ENCODE peak calls at places on chromosomes 16 and 17, in nine cellular contexts. Q is lung; O is upper lobe of right lung; R is CD8-positive, alpha-beta memory T cell; D is HL-60; X is effector memory CD4-positive, alpha-beta T cell; P is SK-N-MC; C is GM23248; V is ascending aorta. U is an unnamed sample.
A peak's percentile ranks its signal among the peaks of the same experiment; 100 is the strongest.

GRCh38 chr16:81917375-81917774 is 93.9 kb downstream of the SDR42E1 start:
- DNase-seq in X (no peak), C (no peak), P (no peak), Q (no peak), V (no peak), D (no peak), O (no peak), R (no peak), U (no peak)

GRCh38 chr16:73605309-73605708 is 557.4 kb upstream of the ZFHX3 start:
- DNase-seq in P (no peak), D (no peak), V (no peak), O (no peak), X (no peak), R (no peak), C (no peak), Q (no peak), U (no peak)

GRCh38 chr17:1561420-1562177 is 993 bp downstream of the PITPNA start:
- DNase-seq in P (no peak), D (no peak), O (peak; percentile 74), R (no peak), Q (no peak), C (peak; percentile 69), X (no peak), V (no peak), U (no peak)

GRCh38 chr17:21041753-21042433 is 918 bp downstream of the USP22 start:
- DNase-seq in P (no peak), X (peak; percentile 41), R (peak; percentile 77), V (peak; percentile 94), C (peak; percentile 82), O (peak; percentile 93), Q (peak; percentile 79), D (peak; percentile 73), U (peak; percentile 92)

GRCh38 chr17:67293251-67294203 is 48.5 kb upstream of the HELZ start:
- DNase-seq in R (peak; percentile 79), Q (peak; percentile 65), D (peak; percentile 81), X (peak; percentile 45), P (peak; percentile 16), C (peak; percentile 76), V (peak; percentile 79), O (peak; percentile 85), U (peak; percentile 73)

GRCh38 chr17:40283662-40284061 is 4.0 kb upstream of the CDC6 start:
- DNase-seq in D (no peak), Q (no peak), P (no peak), V (no peak), O (no peak), R (no peak), X (no peak), C (peak; percentile 96), U (no peak)

GRCh38 chr17:661509-661908 is 53.1 kb downstream of the VPS53 start:
- DNase-seq in P (no peak), C (no peak), D (no peak), R (no peak), V (no peak), X (no peak), Q (no peak), O (no peak), U (no peak)

GRCh38 chr17:35698800-35699199 is 32.6 kb upstream of the RASL10B start:
- DNase-seq in Q (no peak), C (no peak), X (no peak), R (no peak), P (no peak), O (no peak), V (no peak), D (no peak), U (no peak)

GRCh38 chr17:47694818-47695663 is 1.1 kb downstream of the TBKBP1 start:
- DNase-seq in C (peak; percentile 88), X (no peak), Q (peak; percentile 68), P (no peak), D (peak; percentile 86), V (peak; percentile 81), R (peak; percentile 66), O (peak; percentile 86), U (no peak)

GRCh38 chr16:57628008-57628781 is at the start of gene ADGRG1:
- DNase-seq in Q (peak; percentile 61), X (no peak), R (peak; percentile 64), C (peak; percentile 98), O (no peak), P (no peak), V (peak; percentile 85), D (no peak), U (no peak)

GRCh38 chr17:73722163-73722562 is 77.9 kb upstream of the SDK2 start:
- DNase-seq in C (no peak), Q (no peak), P (no peak), X (peak; percentile 5), D (no peak), V (no peak), O (no peak), R (peak; percentile 56), U (no peak)

DNA sequence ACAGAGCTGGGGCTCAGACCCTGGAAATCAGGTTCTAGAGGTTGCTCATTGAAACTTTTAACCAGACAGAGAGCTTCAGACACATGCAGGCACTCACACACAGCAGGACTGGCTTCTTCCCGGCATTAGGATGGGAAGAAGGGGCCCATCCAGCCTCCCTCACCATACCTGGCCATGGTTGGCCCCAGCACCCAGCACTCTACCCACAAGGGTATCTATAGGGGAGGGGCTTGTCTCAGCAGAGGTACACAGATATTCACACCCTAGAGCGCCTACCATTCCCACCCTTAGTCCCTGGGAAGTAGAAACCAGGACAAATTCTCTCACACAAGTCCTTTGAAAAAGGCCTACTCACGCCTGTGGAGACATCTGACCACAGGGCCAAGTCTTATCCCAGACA is 20.5 kb upstream of the CCL2 start:
- DNase-seq in X (no peak), D (no peak), O (no peak), V (no peak), P (no peak), Q (no peak), C (no peak), R (no peak), U (no peak)
- H3K27ac ChIP-seq in X (no peak overlapping the region), D (peak overlapping the region; percentile 93), O (peak overlapping the region; percentile 6), V (peak overlapping the region; percentile 40), P (no peak overlapping the region), Q (peak overlapping the region; percentile 66), C (no peak overlapping the region), R (no peak overlapping the region), U (peak overlapping the region; percentile 51)

GRCh38 chr16:84640145-84640544 is 8.2 kb upstream of the KLHL36 start:
- DNase-seq in O (no peak), P (no peak), R (no peak), Q (no peak), X (no peak), C (no peak), V (no peak), D (no peak), U (no peak)

GRCh38 chr16:84641643-84642358 is 6.5 kb upstream of the KLHL36 start:
- DNase-seq in V (no peak), C (no peak), P (no peak), Q (no peak), X (no peak), O (no peak), D (no peak), R (no peak), U (no peak)

GRCh38 chr16:84647830-84648594 is at the start of gene KLHL36:
- DNase-seq in R (peak; percentile 82), V (peak; percentile 81), Q (peak; percentile 46), P (no peak), D (peak; percentile 28), C (peak; percentile 78), O (peak; percentile 87), X (peak; percentile 65), U (peak; percentile 84)

GRCh38 chr16:84643180-84643583 is 5.1 kb upstream of the KLHL36 start:
- DNase-seq in V (peak; percentile 89), D (peak; percentile 82), Q (peak; percentile 53), P (no peak), O (peak; percentile 69), X (no peak), C (peak; percentile 94), R (no peak), U (no peak)

GRCh38 chr16:84643677-84644076 is 4.6 kb upstream of the KLHL36 start:
- DNase-seq in D (no peak), P (no peak), C (no peak), R (no peak), O (no peak), X (no peak), Q (no peak), V (no peak), U (no peak)
- H3K27ac ChIP-seq in D (peak overlapping the region; percentile 52), P (no peak overlapping the region), C (peak overlapping the region; percentile 32), R (no peak overlapping the region), O (peak overlapping the region; percentile 58), X (no peak overlapping the region), Q (no peak overlapping the region), V (peak overlapping the region; percentile 36), U (no peak overlapping the region)

GRCh38 chr17:57512258-57512657 is 232.8 kb downstream of the CCDC182 start:
- DNase-seq in C (no peak), Q (no peak), O (no peak), P (no peak), R (no peak), X (no peak), V (no peak), D (no peak), U (no peak)
- H3K27ac ChIP-seq in C (no peak overlapping the region), Q (no peak overlapping the region), O (no peak overlapping the region), P (no peak overlapping the region), R (no peak overlapping the region), X (no peak overlapping the region), V (no peak overlapping the region), D (no peak overlapping the region), U (no peak overlapping the region)

DNA sequence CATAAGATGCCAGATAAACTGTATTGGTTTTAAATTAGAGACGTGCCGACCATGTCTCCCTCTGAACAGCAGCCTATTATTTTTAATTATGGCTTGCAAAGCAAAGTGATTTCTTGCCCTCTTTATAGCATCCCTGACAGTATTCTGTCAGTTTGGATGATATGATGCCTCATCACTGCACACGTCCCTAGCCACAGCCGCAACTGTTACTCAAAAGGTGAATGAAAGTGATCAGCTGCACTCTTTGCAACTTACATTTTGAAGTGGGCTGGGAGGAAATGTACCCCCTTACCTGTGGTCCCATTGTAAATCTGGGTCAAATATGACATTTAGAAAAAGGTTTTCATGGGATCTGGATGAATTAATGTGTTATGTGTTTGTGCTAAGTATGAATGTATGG is 389.9 kb downstream of the MAF start:
- DNase-seq in X (no peak), C (no peak), Q (no peak), P (no peak), O (no peak), D (no peak), V (no peak), R (no peak), U (no peak)
- H3K27ac ChIP-seq in X (no peak overlapping the region), C (no peak overlapping the region), Q (no peak overlapping the region), P (no peak overlapping the region), O (no peak overlapping the region), D (no peak overlapping the region), V (no peak overlapping the region), R (no peak overlapping the region), U (no peak overlapping the region)